ENCODE peak calls at places on chromosomes 5 and 9, in eight cellular contexts. D is heart left ventricle; H is CD4-positive, alpha-beta memory T cell; S is cardiac muscle cell; B is endodermal cell; T is HCT116; W is CD8-positive, alpha-beta memory T cell; L is lung. X is an unnamed sample. For H3K27me3, the result is how much of the 10 kb centered on the place peaks cover.

GRCh38 chr5:71794061-71794695 is 75.1 kb downstream of the CARTPT start:
- DNase-seq in D (no peak), H (no peak), S (no peak), B (no peak), T (no peak), W (no peak), L (no peak), X (no peak)

GRCh38 chr9:135649508-135649907 is 10.2 kb upstream of the GLT6D1 start:
- DNase-seq in D (no peak), H (no peak), S (no peak), B (no peak), T (no peak), W (no peak), L (no peak), X (no peak)

GRCh38 chr5:147911427-147911826 is 5.1 kb upstream of the C5orf46 start:
- DNase-seq in D (peak), H (no peak), S (no peak), B (no peak), T (no peak), W (no peak), L (no peak), X (no peak)

GRCh38 chr5:152349683-152350526 is 55.2 kb downstream of the NMUR2 start:
- DNase-seq in D (peak), H (peak), S (peak), B (peak), T (peak), W (no peak), L (peak), X (no peak)

GRCh38 chr9:76180541-76180940 is 213.7 kb downstream of the RFK start:
- DNase-seq in D (no peak), H (no peak), S (peak), B (peak), T (peak), W (no peak), L (no peak), X (no peak)

GRCh38 chr5:176818391-176819098 is 8.2 kb downstream of the UNC5A start:
- DNase-seq in D (peak), H (peak), S (no peak), B (no peak), T (peak), W (peak), L (no peak), X (no peak)

GRCh38 chr9:70830618-70831017 is 290.8 kb downstream of the TRPM3 start:
- DNase-seq in D (no peak), H (no peak), S (peak), B (no peak), T (no peak), W (no peak), L (no peak), X (no peak)

GRCh38 chr5:141001854-141002666 is 35.8 kb downstream of the PCDHAC2 start:
- DNase-seq in D (no peak), H (no peak), S (peak), B (peak), T (peak), W (no peak), L (peak), X (no peak)

GRCh38 chr9:108761530-108762347 is 94.0 kb downstream of the ACTL7B start:
- DNase-seq in D (peak), H (peak), S (peak), B (peak), T (peak), W (no peak), L (peak), X (no peak)

GRCh38 chr9:125235805-125236534 is 5.2 kb downstream of the HSPA5 start:
- DNase-seq in D (no peak), H (no peak), S (no peak), B (no peak), T (no peak), W (peak), L (no peak), X (no peak)

GRCh38 chr9:4137755-4138154 is 162.1 kb downstream of the GLIS3 start:
- DNase-seq in D (no peak), H (no peak), S (peak), B (no peak), T (no peak), W (no peak), L (no peak), X (peak)

GRCh38 chr9:73962792-73963191 is 534.3 kb upstream of the RORB start:
- DNase-seq in D (no peak), H (no peak), S (no peak), B (no peak), T (no peak), W (no peak), L (no peak), X (no peak)

GRCh38 chr9:112069318-112070169 is 105.6 kb downstream of the SUSD1 start:
- DNase-seq in D (no peak), H (no peak), S (peak), B (no peak), T (no peak), W (no peak), L (no peak), X (no peak)

GRCh38 chr5:77586101-77586500 is 52.4 kb downstream of the OTP start:
- DNase-seq in D (no peak), H (no peak), S (no peak), B (no peak), T (no peak), W (no peak), L (no peak), X (no peak)

GRCh38 chr9:121308765-121309164 is 40.8 kb downstream of the GSN start:
- DNase-seq in D (peak), H (no peak), S (no peak), B (no peak), T (no peak), W (no peak), L (no peak), X (no peak)

GRCh38 chr5:84332106-84332505 is 52.6 kb downstream of the EDIL3 start:
- DNase-seq in D (no peak), H (no peak), S (no peak), B (no peak), T (no peak), W (no peak), L (no peak), X (no peak)

GRCh38 chr9:132207839-132208615 is 46.2 kb downstream of the NTNG2 start:
- DNase-seq in D (no peak), H (no peak), S (no peak), B (peak), T (no peak), W (no peak), L (no peak), X (no peak)

GRCh38 chr9:28264368-28264767 is 691.1 kb upstream of the C9orf72 start:
- DNase-seq in D (no peak), H (no peak), S (peak), B (no peak), T (no peak), W (no peak), L (no peak), X (no peak)

GRCh38 chr5:9082996-9083395 is 462.9 kb downstream of the SEMA5A start:
- DNase-seq in D (no peak), H (no peak), S (peak), B (no peak), T (no peak), W (no peak), L (no peak), X (no peak)

GRCh38 chr9:112203536-112203935 is 28.4 kb upstream of the SUSD1 start:
- DNase-seq in D (no peak), H (no peak), S (peak), B (no peak), T (no peak), W (no peak), L (no peak), X (peak)

GRCh38 chr5:147949711-147950573 is 43.6 kb upstream of the C5orf46 start:
- DNase-seq in D (no peak), H (no peak), S (peak), B (no peak), T (peak), W (no peak), L (no peak), X (peak)

GRCh38 chr9:121316378-121316777 is 48.4 kb downstream of the GSN start:
- DNase-seq in D (no peak), H (no peak), S (no peak), B (no peak), T (no peak), W (no peak), L (no peak), X (no peak)

GRCh38 chr5:128199104-128199503 is 115.5 kb downstream of the SLC12A2 start:
- DNase-seq in D (no peak), H (no peak), S (peak), B (no peak), T (peak), W (no peak), L (peak), X (no peak)

GRCh38 chr9:89969156-89969566 is 364.3 kb downstream of the GADD45G start:
- DNase-seq in D (no peak), H (no peak), S (no peak), B (no peak), T (no peak), W (no peak), L (no peak), X (no peak)

GRCh38 chr9:125393426-125393825 is 131.8 kb downstream of the GAPVD1 start:
- DNase-seq in D (no peak), H (no peak), S (no peak), B (no peak), T (no peak), W (no peak), L (no peak), X (no peak)

GRCh38 chr9:83384214-83384613 is 154.0 kb downstream of the FRMD3 start:
- DNase-seq in D (no peak), H (no peak), S (no peak), B (no peak), T (no peak), W (no peak), L (no peak), X (no peak)

GRCh38 chr5:68279960-68280359 is 64.4 kb downstream of the PIK3R1 start:
- DNase-seq in D (no peak), H (peak), S (no peak), B (no peak), T (no peak), W (peak), L (no peak), X (no peak)

GRCh38 chr5:1511037-1511436 is 12.7 kb downstream of the LPCAT1 start:
- DNase-seq in D (peak), H (no peak), S (no peak), B (peak), T (no peak), W (no peak), L (peak), X (no peak)

GRCh38 chr9:98085955-98086354 is 29.4 kb downstream of the NANS start:
- DNase-seq in D (no peak), H (no peak), S (no peak), B (peak), T (no peak), W (no peak), L (no peak), X (no peak)

GRCh38 chr5:67935908-67936573 is 279.5 kb upstream of the PIK3R1 start:
- DNase-seq in D (no peak), H (no peak), S (no peak), B (no peak), T (no peak), W (no peak), L (no peak), X (no peak)

GRCh38 chr5:175836741-175837729 is 34.3 kb upstream of the CPLX2 start:
- DNase-seq in D (no peak), H (no peak), S (no peak), B (no peak), T (no peak), W (no peak), L (no peak), X (no peak)

GRCh38 chr9:123265833-123266232 is 2.6 kb downstream of the STRBP start:
- DNase-seq in D (no peak), H (no peak), S (no peak), B (no peak), T (no peak), W (no peak), L (no peak), X (no peak)

GRCh38 chr5:57456056-57456455 is 26.6 kb downstream of the ACTBL2 start:
- DNase-seq in D (no peak), H (no peak), S (no peak), B (no peak), T (no peak), W (no peak), L (no peak), X (no peak)

GRCh38 chr9:21465859-21466518 is 16.1 kb downstream of the IFNE start:
- DNase-seq in D (no peak), H (peak), S (peak), B (no peak), T (peak), W (peak), L (no peak), X (peak)

GRCh38 chr5:102223542-102224444 is 72.3 kb downstream of the SLCO4C1 start:
- DNase-seq in D (no peak), H (peak), S (peak), B (no peak), T (peak), W (peak), L (no peak), X (no peak)

GRCh38 chr5:157059093-157059539 is at the start of gene HAVCR1:
- DNase-seq in D (no peak), H (no peak), S (no peak), B (no peak), T (no peak), W (no peak), L (no peak), X (no peak)
- H3K4me3 ChIP-seq in D (no peak), H (no peak), S (no peak), B (no peak), T (no peak), W (no peak), L (no peak), X (no peak)

DNA sequence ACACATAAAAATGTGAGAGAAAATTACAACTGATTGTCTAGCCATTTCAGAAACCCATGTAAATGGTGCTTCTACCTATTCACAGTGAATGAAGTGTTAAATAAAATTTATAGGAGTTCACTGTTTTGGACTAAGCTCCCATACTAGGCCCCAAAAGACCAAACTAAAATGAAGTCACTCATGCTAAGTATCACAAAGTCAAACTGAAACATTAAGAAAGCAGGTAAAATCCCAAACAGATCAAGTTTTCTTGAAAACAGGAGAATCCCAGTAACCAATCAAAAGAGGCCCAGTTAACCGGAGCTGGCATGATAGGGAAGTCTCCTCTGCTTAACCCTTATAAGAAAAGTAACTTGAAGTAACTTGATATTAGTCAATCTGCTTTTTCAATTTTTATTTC is 35.2 kb upstream of the MYOT start:
- DNase-seq in D (no peak), H (no peak), S (no peak), B (no peak), T (no peak), W (no peak), L (no peak), X (no peak)
- H3K27me3 ChIP-seq in D (under half), H (under half), S (under half), B (under half), T (under half), W (under half), L (under half), X (under half)

DNA sequence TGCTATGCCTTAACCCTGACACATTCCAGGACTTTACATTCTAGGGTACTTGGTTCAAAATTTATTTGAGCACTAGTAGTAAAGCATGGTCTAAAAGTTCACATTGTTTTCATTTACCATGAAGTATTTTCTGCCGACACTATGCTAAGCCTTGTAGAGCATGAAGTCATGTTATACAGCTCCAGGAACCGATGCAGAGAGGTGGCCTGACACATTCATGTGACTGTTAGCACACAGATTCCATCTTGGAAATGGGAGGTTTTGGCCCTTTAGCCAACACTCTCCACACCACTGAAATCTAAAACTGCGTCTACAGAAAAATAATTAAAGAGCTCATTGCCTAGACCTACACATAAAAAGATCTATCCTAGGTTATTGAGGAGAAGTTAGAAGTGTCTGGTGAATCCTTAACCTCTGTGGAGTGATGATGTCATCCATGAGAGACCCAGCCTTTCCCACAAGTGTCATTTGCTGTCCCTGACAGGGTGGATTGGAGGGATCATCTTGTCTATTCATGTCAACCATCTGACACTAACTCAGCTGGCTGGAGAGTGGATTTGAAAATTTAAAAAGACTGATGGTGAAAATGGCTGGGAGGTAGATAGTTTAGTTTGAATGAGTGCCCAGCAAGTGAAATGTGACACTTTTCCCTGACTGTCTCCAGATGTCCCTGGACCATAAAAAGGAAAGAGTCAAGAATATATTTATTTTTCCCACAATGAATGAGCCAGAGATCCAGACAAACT is 1.3 kb downstream of the RANBP3L start:
- DNase-seq in D (no peak), H (no peak), S (no peak), B (no peak), T (no peak), W (no peak), L (no peak), X (peak)
- H3K4me3 ChIP-seq in D (peak), H (no peak), S (no peak), B (no peak), T (no peak), W (no peak), L (no peak), X (no peak)

GRCh38 chr5:95283761-95284511 is 958 bp downstream of the MCTP1 start:
- DNase-seq in D (peak), H (peak), S (peak), B (peak), T (no peak), W (no peak), L (peak), X (no peak)

GRCh38 chr5:95281211-95281610 is 3.7 kb downstream of the MCTP1 start:
- DNase-seq in D (no peak), H (no peak), S (peak), B (peak), T (peak), W (no peak), L (no peak), X (no peak)

GRCh38 chr5:95284512-95285405 is at the start of gene MCTP1:
- DNase-seq in D (no peak), H (no peak), S (peak), B (peak), T (no peak), W (no peak), L (no peak), X (no peak)

GRCh38 chr5:95283022-95283615 is 1.8 kb downstream of the MCTP1 start:
- DNase-seq in D (no peak), H (no peak), S (no peak), B (peak), T (no peak), W (no peak), L (no peak), X (no peak)

GRCh38 chr5:95285406-95285761 is 490 bp upstream of the MCTP1 start:
- DNase-seq in D (no peak), H (no peak), S (no peak), B (no peak), T (no peak), W (no peak), L (no peak), X (no peak)
- H3K27me3 ChIP-seq in D (under half), H (under half), S (half or more), B (half or more), T (under half), W (under half), L (under half), X (under half)

X was measured in BJ.